ENCODE peak calls at places on chromosomes 11 and 22, in four cellular contexts. E is NCI-H2171 treated with DMSO at 0.1 percent for 48 hours, A is AG09309, F is spleen. Z is an unnamed sample.

GRCh38 chr11:61860054-61860903 is 31.1 kb downstream of the FADS3 start:
- DNase-seq in F (no peak), E (no peak), A (no peak), Z (no peak)

GRCh38 chr22:49640366-49641095 is 187.1 kb downstream of the BRD1 start:
- DNase-seq in A (no peak), F (no peak), E (no peak), Z (no peak)

GRCh38 chr11:30392221-30392784 is 69.4 kb downstream of the ARL14EP start:
- DNase-seq in A (no peak), F (no peak), E (peak; percentile 19), Z (peak; percentile 35)

GRCh38 chr11:63909621-63910506 is 7.1 kb downstream of the RCOR2 start:
- DNase-seq in E (peak; percentile 62), F (no peak), A (no peak), Z (peak; percentile 64)

GRCh38 chr11:34501500-34501899 is 12.1 kb downstream of the ELF5 start:
- DNase-seq in F (no peak), E (no peak), A (peak; percentile 73), Z (no peak)

GRCh38 chr22:11628651-11629511 is 3899.1 kb upstream of the OR11H1 start:
- DNase-seq in A (no peak), E (no peak), F (peak; percentile 79), Z (no peak)

GRCh38 chr11:75265851-75266531 is 25.4 kb downstream of the TPBGL start:
- DNase-seq in F (peak; percentile 69), E (no peak), A (no peak), Z (no peak)

GRCh38 chr11:92550411-92550810 is 325.8 kb downstream of the FAT3 start:
- DNase-seq in F (no peak), A (no peak), E (no peak), Z (no peak)

GRCh38 chr11:132318421-132319157 is 948.2 kb downstream of the NTM start:
- DNase-seq in A (peak; percentile 18), E (no peak), F (no peak), Z (no peak)

GRCh38 chr11:47495856-47496217 is 46.9 kb upstream of the RAPSN start:
- DNase-seq in F (no peak), E (no peak), A (no peak), Z (no peak)

GRCh38 chr11:17921620-17922473 is 91.0 kb downstream of the SERGEF start:
- DNase-seq in A (peak; percentile 21), E (no peak), F (no peak), Z (no peak)

GRCh38 chr22:30183861-30184278 is 62.7 kb downstream of the LIF start:
- DNase-seq in A (no peak), F (no peak), E (no peak), Z (no peak)

GRCh38 chr11:75014129-75014528 is 25.4 kb downstream of the NEU3 start:
- DNase-seq in F (no peak), E (no peak), A (peak; percentile 37), Z (no peak)

GRCh38 chr11:114440121-114440860 is 1.0 kb downstream of the REXO2 start:
- DNase-seq in F (no peak), E (no peak), A (no peak), Z (no peak)

GRCh38 chr11:19703211-19703610 is 9.4 kb upstream of the NAV2 start:
- DNase-seq in F (no peak), A (no peak), E (no peak), Z (no peak)

GRCh38 chr11:10844364-10844763 is 13.5 kb downstream of the ZBED5 start:
- DNase-seq in E (no peak), F (no peak), A (no peak), Z (no peak)

GRCh38 chr11:28966951-28967350 is 858.8 kb downstream of the METTL15 start:
- DNase-seq in A (no peak), F (no peak), E (no peak), Z (no peak)

GRCh38 chr11:86570457-86570856 is 102.0 kb downstream of the ME3 start:
- DNase-seq in F (no peak), E (no peak), A (no peak), Z (no peak)